ENCODE peak calls at places on chromosomes 7 and 10, in ten cellular contexts. T, C, G, M, E, A, V, X, S and O are unnamed samples.

GRCh38 chr10:50653142-50653541 is 29.4 kb upstream of the SGMS1 start:
- DNase-seq in T (no peak), C (peak; percentile 38), G (no peak), M (no peak), E (peak; percentile 83), A (peak; percentile 63), V (no peak), X (no peak), S (no peak), O (no peak)

GRCh38 chr10:126334272-126334671 is 54.0 kb downstream of the ADAM12 start:
- DNase-seq in T (no peak), C (no peak), G (no peak), M (no peak), E (no peak), A (no peak), V (no peak), X (no peak), S (no peak), O (no peak)

GRCh38 chr7:95646350-95646749 is 50.0 kb upstream of the PDK4 start:
- DNase-seq in T (no peak), C (no peak), G (no peak), M (no peak), E (no peak), A (no peak), V (no peak), X (no peak), S (no peak), O (no peak)

GRCh38 chr7:133703547-133703946 is 423.6 kb upstream of the LRGUK start:
- DNase-seq in T (no peak), C (peak; percentile 82), G (no peak), M (no peak), E (no peak), A (peak; percentile 86), V (peak; percentile 10), X (no peak), S (no peak), O (no peak)

GRCh38 chr10:122404576-122404975 is 30.1 kb downstream of the PLEKHA1 start:
- DNase-seq in T (no peak), C (no peak), G (no peak), M (no peak), E (no peak), A (no peak), V (no peak), X (no peak), S (no peak), O (no peak)

GRCh38 chr7:19623676-19624075 is 85.2 kb downstream of the POLR1F start:
- DNase-seq in T (no peak), C (peak; percentile 42), G (no peak), M (no peak), E (no peak), A (no peak), V (no peak), X (no peak), S (no peak), O (no peak)

GRCh38 chr7:131326576-131326975 is 1.1 kb upstream of the MKLN1 start:
- DNase-seq in T (no peak), C (no peak), G (no peak), M (no peak), E (no peak), A (no peak), V (no peak), X (no peak), S (no peak), O (no peak)

GRCh38 chr10:49633327-49634045 is 19.6 kb downstream of the CHAT start:
- DNase-seq in T (no peak), C (no peak), G (no peak), M (peak; percentile 12), E (no peak), A (no peak), V (no peak), X (no peak), S (no peak), O (no peak)

GRCh38 chr7:17679427-17679826 is 260.9 kb downstream of the SNX13 start:
- DNase-seq in T (peak; percentile 40), C (peak; percentile 94), G (no peak), M (no peak), E (no peak), A (no peak), V (peak; percentile 13), X (no peak), S (no peak), O (peak; percentile 64)

GRCh38 chr7:42082144-42082543 is 154.9 kb downstream of the GLI3 start:
- DNase-seq in T (no peak), C (peak; percentile 84), G (no peak), M (no peak), E (no peak), A (peak; percentile 47), V (no peak), X (no peak), S (no peak), O (no peak)

GRCh38 chr10:77849039-77849664 is 77.4 kb downstream of the DLG5 start:
- DNase-seq in T (peak; percentile 71), C (no peak), G (no peak), M (no peak), E (no peak), A (no peak), V (no peak), X (no peak), S (no peak), O (no peak)

GRCh38 chr10:36736311-36736710 is 389.1 kb upstream of the ANKRD30A start:
- DNase-seq in T (no peak), C (no peak), G (no peak), M (no peak), E (peak; percentile 75), A (no peak), V (no peak), X (no peak), S (no peak), O (no peak)

GRCh38 chr7:106485031-106485551 is 175.9 kb downstream of the CCDC71L start:
- DNase-seq in T (no peak), C (peak; percentile 92), G (no peak), M (no peak), E (peak; percentile 49), A (peak; percentile 82), V (no peak), X (no peak), S (no peak), O (no peak)

GRCh38 chr10:22674215-22674930 is 40.0 kb downstream of the PIP4K2A start:
- DNase-seq in T (no peak), C (peak; percentile 42), G (no peak), M (no peak), E (no peak), A (no peak), V (no peak), X (no peak), S (no peak), O (no peak)

GRCh38 chr7:139783647-139784385 is 6.0 kb upstream of the HIPK2 start:
- DNase-seq in T (peak; percentile 51), C (no peak), G (no peak), M (no peak), E (peak; percentile 65), A (no peak), V (no peak), X (no peak), S (no peak), O (no peak)

GRCh38 chr7:158802535-158803199 is 26.6 kb downstream of the ESYT2 start:
- DNase-seq in T (no peak), C (peak; percentile 37), G (no peak), M (no peak), E (peak; percentile 68), A (peak; percentile 59), V (no peak), X (no peak), S (no peak), O (no peak)

GRCh38 chr10:110258542-110258941 is 46.2 kb downstream of the SMNDC1 start:
- DNase-seq in T (no peak), C (no peak), G (no peak), M (no peak), E (no peak), A (no peak), V (no peak), X (no peak), S (no peak), O (no peak)

GRCh38 chr7:74083117-74083876 is at the start of gene LIMK1:
- DNase-seq in T (peak; percentile 96), C (peak; percentile 65), G (no peak), M (peak; percentile 81), E (peak; percentile 75), A (peak; percentile 86), V (peak; percentile 74), X (no peak), S (peak; percentile 77), O (no peak)

GRCh38 chr7:74343281-74344127 is 54.3 kb downstream of the CLIP2 start:
- DNase-seq in T (no peak), C (peak; percentile 83), G (no peak), M (no peak), E (peak; percentile 78), A (peak; percentile 64), V (no peak), X (no peak), S (no peak), O (no peak)

GRCh38 chr10:96904648-96905047 is 72.5 kb downstream of the LCOR start:
- DNase-seq in T (no peak), C (no peak), G (no peak), M (no peak), E (no peak), A (no peak), V (no peak), X (no peak), S (no peak), O (no peak)
- H3K4me3 ChIP-seq in T (no peak overlapping the region), C (no peak overlapping the region), G (no peak overlapping the region), M (no peak overlapping the region), E (no peak overlapping the region), A (no peak overlapping the region), V (no peak overlapping the region), X (no peak overlapping the region), S (no peak overlapping the region), O (no peak overlapping the region)

GRCh38 chr10:119306514-119306951 is 99.2 kb downstream of the GRK5 start:
- DNase-seq in T (no peak), C (no peak), G (no peak), M (no peak), E (peak; percentile 34), A (no peak), V (no peak), X (peak; percentile 71), S (no peak), O (no peak)
- H3K4me3 ChIP-seq in T (no peak overlapping the region), C (no peak overlapping the region), G (no peak overlapping the region), M (no peak overlapping the region), E (no peak overlapping the region), A (no peak overlapping the region), V (no peak overlapping the region), X (peak overlapping the region; percentile 69), S (no peak overlapping the region), O (no peak overlapping the region)

DNA sequence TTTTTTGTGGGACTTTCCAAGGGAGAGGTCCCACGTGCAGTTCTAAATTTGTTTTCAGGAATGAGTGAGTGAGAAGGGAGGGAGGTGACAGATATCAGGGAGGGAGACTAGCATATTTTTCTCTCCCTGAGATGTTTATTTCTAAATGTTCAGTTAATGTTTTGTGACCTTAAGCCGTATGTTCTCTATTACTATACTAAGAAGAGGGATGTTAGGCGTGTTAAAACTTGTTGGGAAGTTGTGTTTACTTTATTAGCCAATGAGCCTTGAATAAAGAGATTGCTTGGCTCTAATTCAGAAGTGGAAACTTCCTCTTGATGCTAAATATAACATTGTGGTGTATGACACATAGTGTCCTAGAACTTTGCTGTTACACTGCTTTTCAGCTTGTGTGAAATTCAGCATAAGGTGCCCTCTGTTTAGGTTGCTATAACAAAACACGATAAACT is 37.3 kb downstream of the DNAH11 start:
- DNase-seq in T (no peak), C (peak; percentile 53), G (no peak), M (no peak), E (peak; percentile 65), A (peak; percentile 94), V (no peak), X (peak; percentile 23), S (no peak), O (no peak)
- H3K4me3 ChIP-seq in T (no peak overlapping the region), C (no peak overlapping the region), G (no peak overlapping the region), M (no peak overlapping the region), E (no peak overlapping the region), A (no peak overlapping the region), V (no peak overlapping the region), X (no peak overlapping the region), S (no peak overlapping the region), O (no peak overlapping the region)

GRCh38 chr10:130073912-130074311 is 36.7 kb downstream of the C10orf143 start:
- DNase-seq in T (no peak), C (no peak), G (no peak), M (no peak), E (no peak), A (no peak), V (no peak), X (no peak), S (no peak), O (no peak)
- H3K4me3 ChIP-seq in T (no peak overlapping the region), C (no peak overlapping the region), G (no peak overlapping the region), M (no peak overlapping the region), E (no peak overlapping the region), A (no peak overlapping the region), V (no peak overlapping the region), X (no peak overlapping the region), S (no peak overlapping the region), O (no peak overlapping the region)